ENCODE peak calls at places on chromosomes 4 and X, in eight cellular contexts. F, J, B, Q, Y, O, D and Z are unnamed samples.

GRCh38 chr4:139099366-139099982 is 77.5 kb downstream of the ELF2 start:
- DNase-seq in F (peak), J (no peak), B (no peak), Q (peak), Y (peak), O (peak), D (peak), Z (peak)

GRCh38 chr4:36399762-36400353 is 118.4 kb downstream of the DTHD1 start:
- DNase-seq in F (no peak), J (no peak), B (no peak), Q (peak), Y (no peak), O (no peak), D (no peak), Z (peak)

GRCh38 chr4:148998719-148999118 is 556.5 kb upstream of the NR3C2 start:
- DNase-seq in F (no peak), J (no peak), B (no peak), Q (peak), Y (peak), O (no peak), D (peak), Z (no peak)

GRCh38 chr4:6999172-7000086 is 43.7 kb upstream of the TADA2B start:
- DNase-seq in F (no peak), J (peak), B (no peak), Q (no peak), Y (no peak), O (no peak), D (no peak), Z (no peak)

GRCh38 chr4:132071815-132072214 is 1077.3 kb upstream of the PCDH10 start:
- DNase-seq in F (no peak), J (no peak), B (no peak), Q (peak), Y (no peak), O (no peak), D (peak), Z (no peak)

GRCh38 chrX:100449696-100450606 is 39.9 kb upstream of the PCDH19 start:
- DNase-seq in F (no peak), J (no peak), B (no peak), Q (no peak), Y (no peak), O (no peak), D (no peak), Z (no peak)

GRCh38 chr4:95857761-95858160 is 17.9 kb downstream of the PDHA2 start:
- DNase-seq in F (no peak), J (no peak), B (no peak), Q (peak), Y (peak), O (no peak), D (no peak), Z (no peak)

GRCh38 chrX:21905976-21906375 is 34.5 kb upstream of the SMS start:
- DNase-seq in F (no peak), J (no peak), B (no peak), Q (no peak), Y (no peak), O (no peak), D (no peak), Z (no peak)

GRCh38 chr4:8732681-8733243 is 138.9 kb downstream of the HMX1 start:
- DNase-seq in F (no peak), J (peak), B (no peak), Q (no peak), Y (no peak), O (no peak), D (no peak), Z (no peak)

GRCh38 chrX:8783100-8784098 is 17.8 kb downstream of the FAM9A start:
- DNase-seq in F (no peak), J (peak), B (no peak), Q (no peak), Y (no peak), O (no peak), D (peak), Z (no peak)

GRCh38 chr4:119124314-119124713 is 11.3 kb upstream of the MYOZ2 start:
- DNase-seq in F (no peak), J (no peak), B (no peak), Q (no peak), Y (no peak), O (no peak), D (peak), Z (no peak)

GRCh38 chr4:16159321-16159720 is 67.0 kb downstream of the TAPT1 start:
- DNase-seq in F (no peak), J (no peak), B (no peak), Q (no peak), Y (no peak), O (no peak), D (no peak), Z (no peak)

GRCh38 chr4:1002131-1002630 is 9.0 kb upstream of the SLC26A1 start:
- DNase-seq in F (no peak), J (no peak), B (no peak), Q (no peak), Y (no peak), O (no peak), D (peak), Z (no peak)

GRCh38 chr4:27350161-27350560 is 489.5 kb downstream of the STIM2 start:
- DNase-seq in F (no peak), J (no peak), B (no peak), Q (peak), Y (no peak), O (no peak), D (peak), Z (no peak)

GRCh38 chr4:184617611-184618196 is 31.5 kb downstream of the CASP3 start:
- DNase-seq in F (no peak), J (no peak), B (no peak), Q (no peak), Y (no peak), O (no peak), D (peak), Z (no peak)

GRCh38 chrX:129678176-129678880 is 23.6 kb upstream of the APLN start:
- DNase-seq in F (no peak), J (peak), B (no peak), Q (no peak), Y (no peak), O (no peak), D (no peak), Z (no peak)

GRCh38 chrX:39174761-39175417 is 373.6 kb downstream of the MID1IP1 start:
- DNase-seq in F (no peak), J (no peak), B (no peak), Q (no peak), Y (no peak), O (no peak), D (peak), Z (no peak)

GRCh38 chrX:23953908-23954269 is 46.1 kb downstream of the CXorf58 start:
- DNase-seq in F (no peak), J (no peak), B (no peak), Q (no peak), Y (no peak), O (no peak), D (no peak), Z (no peak)

GRCh38 chr4:159723341-159724048 is 620.6 kb downstream of the RAPGEF2 start:
- DNase-seq in F (no peak), J (peak), B (no peak), Q (no peak), Y (no peak), O (no peak), D (no peak), Z (no peak)

GRCh38 chr4:64385177-64385549 is 24.1 kb downstream of the TECRL start:
- DNase-seq in F (no peak), J (no peak), B (no peak), Q (no peak), Y (no peak), O (no peak), D (no peak), Z (no peak)

GRCh38 chr4:174383783-174384182 is 100.1 kb downstream of the CEP44 start:
- DNase-seq in F (no peak), J (no peak), B (no peak), Q (no peak), Y (no peak), O (no peak), D (no peak), Z (no peak)

GRCh38 chr4:81030061-81030616 is 369 bp upstream of the BMP3 start:
- DNase-seq in F (no peak), J (no peak), B (no peak), Q (no peak), Y (no peak), O (no peak), D (no peak), Z (no peak)

GRCh38 chr4:108709722-108710121 is 53.1 kb downstream of the ETNPPL start:
- DNase-seq in F (no peak), J (no peak), B (no peak), Q (no peak), Y (no peak), O (no peak), D (no peak), Z (no peak)

GRCh38 chr4:82469776-82470345 is 39.5 kb downstream of the ENOPH1 start:
- DNase-seq in F (no peak), J (no peak), B (no peak), Q (peak), Y (peak), O (no peak), D (peak), Z (no peak)

GRCh38 chrX:34126011-34126410 is 6.1 kb downstream of the FAM47A start:
- DNase-seq in F (no peak), J (no peak), B (no peak), Q (no peak), Y (no peak), O (no peak), D (no peak), Z (no peak)

GRCh38 chr4:8727131-8727530 is 134.6 kb downstream of the CPZ start:
- DNase-seq in F (no peak), J (peak), B (no peak), Q (no peak), Y (no peak), O (no peak), D (no peak), Z (no peak)

GRCh38 chr4:37928421-37928820 is 31.8 kb upstream of the PTTG2 start:
- DNase-seq in F (no peak), J (no peak), B (no peak), Q (no peak), Y (no peak), O (no peak), D (no peak), Z (no peak)

GRCh38 chr4:166386491-166387367 is 513.7 kb downstream of the TLL1 start:
- DNase-seq in F (no peak), J (no peak), B (no peak), Q (no peak), Y (no peak), O (no peak), D (peak), Z (no peak)

GRCh38 chr4:83285022-83285387 is 407 bp upstream of the COQ2 start:
- DNase-seq in F (no peak), J (no peak), B (no peak), Q (peak), Y (peak), O (no peak), D (peak), Z (no peak)

GRCh38 chr4:38884254-38884653 is 16.6 kb downstream of the FAM114A1 start:
- DNase-seq in F (no peak), J (no peak), B (no peak), Q (no peak), Y (no peak), O (no peak), D (no peak), Z (no peak)

GRCh38 chr4:112284166-112284565 is 1.5 kb downstream of the TIFA start:
- DNase-seq in F (no peak), J (no peak), B (no peak), Q (no peak), Y (no peak), O (no peak), D (peak), Z (no peak)

GRCh38 chrX:134101636-134102035 is 116.2 kb upstream of the GPC3 start:
- DNase-seq in F (no peak), J (no peak), B (no peak), Q (no peak), Y (no peak), O (no peak), D (no peak), Z (no peak)

GRCh38 chrX:154458954-154459829 is 1.1 kb downstream of the PLXNA3 start:
- DNase-seq in F (no peak), J (no peak), B (peak), Q (no peak), Y (no peak), O (no peak), D (no peak), Z (no peak)

GRCh38 chr4:62560858-62561257 is 1360.7 kb downstream of the ADGRL3 start:
- DNase-seq in F (no peak), J (no peak), B (no peak), Q (no peak), Y (no peak), O (no peak), D (no peak), Z (no peak)

GRCh38 chr4:16843831-16844508 is 54.5 kb downstream of the LDB2 start:
- DNase-seq in F (no peak), J (no peak), B (no peak), Q (peak), Y (peak), O (no peak), D (peak), Z (no peak)

GRCh38 chrX:37905436-37906147 is 58.2 kb upstream of the DYNLT3 start:
- DNase-seq in F (peak), J (no peak), B (no peak), Q (peak), Y (peak), O (peak), D (peak), Z (peak)

GRCh38 chr4:57184378-57185031 is 74.3 kb upstream of the IGFBP7 start:
- DNase-seq in F (no peak), J (no peak), B (no peak), Q (no peak), Y (no peak), O (no peak), D (no peak), Z (no peak)

GRCh38 chr4:57233391-57233790 is 123.2 kb upstream of the IGFBP7 start:
- DNase-seq in F (no peak), J (no peak), B (no peak), Q (peak), Y (peak), O (no peak), D (peak), Z (no peak)

GRCh38 chrX:151538190-151539122 is 25.0 kb upstream of the PASD1 start:
- DNase-seq in F (no peak), J (no peak), B (no peak), Q (no peak), Y (no peak), O (no peak), D (no peak), Z (no peak)

GRCh38 chr4:151644625-151645024 is 116.2 kb downstream of the GATB start:
- DNase-seq in F (peak), J (no peak), B (no peak), Q (no peak), Y (no peak), O (no peak), D (no peak), Z (peak)
- TF ChIP-seq CTCF in F (peak), J (no peak), B (peak), Q (peak), Y (peak), O (no peak), D (peak), Z (peak)

GRCh38 chr4:15027921-15028435 is 25.7 kb downstream of the CPEB2 start:
- DNase-seq in F (no peak), J (no peak), B (no peak), Q (no peak), Y (no peak), O (no peak), D (peak), Z (no peak)
- TF ChIP-seq CTCF in F (no peak), J (no peak), B (no peak), Q (no peak), Y (no peak), O (no peak), D (no peak), Z (no peak)

DNA sequence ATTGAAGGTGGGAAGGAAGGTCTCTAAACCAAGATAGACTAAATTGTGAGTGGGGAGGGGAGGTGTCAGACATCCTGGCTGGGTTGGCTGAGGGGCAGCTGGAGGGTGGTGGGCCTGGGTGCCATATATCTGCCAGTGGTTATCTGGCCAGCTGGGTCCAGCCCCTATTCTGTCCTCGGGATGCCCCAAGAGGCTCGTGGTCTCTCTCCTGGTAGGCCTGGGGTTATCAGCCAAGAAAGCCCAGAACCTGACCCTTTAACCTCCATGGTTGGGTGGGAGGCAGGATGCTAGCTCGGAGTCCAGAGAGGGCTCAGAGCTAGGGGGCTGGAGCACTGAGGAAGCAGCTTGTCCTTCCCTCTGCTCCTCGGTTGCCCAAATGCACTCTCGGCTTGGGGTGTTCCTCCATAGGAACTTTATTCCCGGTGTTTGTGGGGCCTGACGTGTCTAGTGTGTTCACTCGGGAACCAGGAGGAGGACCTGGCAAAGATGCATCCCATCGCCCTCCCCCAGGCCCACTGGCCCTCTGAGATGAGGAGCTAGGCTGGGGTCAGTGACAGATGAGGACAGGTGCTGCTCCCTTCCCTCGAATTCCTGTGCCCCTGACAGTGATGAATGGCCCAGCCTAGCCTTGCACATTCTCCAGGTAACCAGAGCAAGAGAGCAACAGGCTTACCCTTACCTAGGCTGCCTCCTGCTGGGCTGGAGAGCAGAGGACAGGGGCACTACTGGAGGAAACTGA is 5.2 kb upstream of the EFNB1 start:
- DNase-seq in F (no peak), J (no peak), B (no peak), Q (no peak), Y (no peak), O (no peak), D (no peak), Z (no peak)
- TF ChIP-seq CTCF in F (peak), J (no peak), B (no peak), Q (no peak), Y (no peak), O (no peak), D (no peak), Z (no peak)

GRCh38 chr4:117560329-117560728 is 474.0 kb upstream of the NDST3 start:
- DNase-seq in F (no peak), J (no peak), B (no peak), Q (peak), Y (no peak), O (no peak), D (peak), Z (no peak)
- TF ChIP-seq CTCF in F (no peak), J (no peak), B (peak), Q (no peak), Y (no peak), O (no peak), D (no peak), Z (no peak)